ENCODE peak calls at places on chromosomes 16 and 17, in ten cellular contexts. O is SW 1271; F is choroid plexus epithelial cell; M is stimulated activated CD4-positive, alpha-beta T cell treated with anti-CD3 and anti-CD28 coated beads, Interleukin-1b, Interleukin-23, amount 100 ng/mL, for 24 hours; X is fibroblast of the conjunctiva; Y is caudate nucleus; V is WTC11; L is astrocyte of the spinal cord; J is NCI-H1105; P is hypothalamus. Z is an unnamed sample.

GRCh38 chr16:65896448-65897153 is 469.9 kb upstream of the CDH5 start:
- DNase-seq in X (no peak), F (no peak), L (no peak), J (no peak), P (no peak), O (no peak), M (no peak), Y (no peak), V (no peak), Z (no peak)

GRCh38 chr16:20918486-20919239 is 18.1 kb downstream of the LYRM1 start:
- DNase-seq in F (peak; percentile 73), P (no peak), V (no peak), Y (no peak), L (peak; percentile 76), X (peak; percentile 78), M (no peak), J (no peak), O (no peak), Z (no peak)

GRCh38 chr16:82660078-82660645 is 33.4 kb downstream of the CDH13 start:
- DNase-seq in M (no peak), P (no peak), Y (no peak), L (peak; percentile 55), X (peak; percentile 20), J (no peak), F (peak; percentile 84), V (no peak), O (no peak), Z (no peak)

GRCh38 chr17:80447790-80448189 is 28.6 kb downstream of the NPTX1 start:
- DNase-seq in J (no peak), M (no peak), L (no peak), P (no peak), V (no peak), X (no peak), O (no peak), F (no peak), Y (no peak), Z (no peak)

GRCh38 chr16:85395207-85395912 is 217.8 kb upstream of the GSE1 start:
- DNase-seq in X (peak; percentile 92), P (peak; percentile 33), Y (no peak), M (no peak), V (peak; percentile 11), O (peak; percentile 22), F (peak; percentile 93), L (peak; percentile 97), J (peak; percentile 82), Z (peak; percentile 5)

GRCh38 chr17:58091024-58091567 is 7.9 kb downstream of the DYNLL2 start:
- DNase-seq in F (no peak), O (no peak), L (no peak), V (no peak), P (no peak), M (no peak), J (no peak), X (no peak), Y (no peak), Z (no peak)

GRCh38 chr17:82392209-82392920 is 20.8 kb downstream of the UTS2R start:
- DNase-seq in F (no peak), J (no peak), V (no peak), Y (no peak), O (no peak), M (no peak), P (no peak), L (no peak), X (no peak), Z (no peak)

GRCh38 chr17:57662644-57663308 is 82.3 kb downstream of the CCDC182 start:
- DNase-seq in J (peak; percentile 98), Y (peak; percentile 98), X (peak; percentile 98), F (peak; percentile 98), P (peak; percentile 98), M (peak; percentile 24), V (peak; percentile 98), L (peak; percentile 99), O (peak; percentile 4), Z (peak; percentile 98)

GRCh38 chr16:85729907-85730465 is 20.9 kb downstream of the C16orf74 start:
- DNase-seq in M (no peak), P (no peak), O (no peak), Y (no peak), V (no peak), F (no peak), J (no peak), X (no peak), L (no peak), Z (no peak)

GRCh38 chr16:78528265-78528664 is 428.8 kb downstream of the WWOX start:
- DNase-seq in X (no peak), M (no peak), O (no peak), Y (no peak), P (no peak), F (no peak), J (no peak), L (no peak), V (no peak), Z (no peak)

GRCh38 chr17:60075981-60076380 is 2.7 kb downstream of the HEATR6 start:
- DNase-seq in L (no peak), P (no peak), X (no peak), M (no peak), J (no peak), V (no peak), O (no peak), F (no peak), Y (no peak), Z (no peak)

GRCh38 chr17:79609175-79609589 is 1.7 kb downstream of the RBFOX3 start:
- DNase-seq in X (no peak), F (no peak), L (no peak), O (no peak), M (no peak), P (no peak), J (no peak), V (peak; percentile 19), Y (no peak), Z (no peak)

GRCh38 chr17:4786516-4786915 is 352 bp upstream of the VMO1 start:
- DNase-seq in L (no peak), M (no peak), F (no peak), X (no peak), J (no peak), P (no peak), Y (no peak), O (no peak), V (no peak), Z (no peak)

GRCh38 chr16:11211977-11212818 is 43.8 kb downstream of the SOCS1 start:
- DNase-seq in O (no peak), L (no peak), X (no peak), V (no peak), P (no peak), J (no peak), Y (no peak), F (no peak), M (no peak), Z (no peak)

GRCh38 chr16:84611041-84611440 is 6.8 kb downstream of the COTL1 start:
- DNase-seq in X (no peak), L (peak; percentile 51), Y (no peak), P (no peak), J (no peak), O (no peak), F (peak; percentile 82), V (no peak), M (no peak), Z (no peak)

GRCh38 chr16:85276258-85276657 is 164.0 kb upstream of the CIBAR2 start:
- DNase-seq in L (no peak), M (no peak), Y (no peak), O (no peak), F (no peak), X (no peak), V (no peak), P (no peak), J (no peak), Z (no peak)

GRCh38 chr17:79192503-79193500 is 118.2 kb downstream of the ENGASE start:
- DNase-seq in J (no peak), M (no peak), V (peak; percentile 78), Y (no peak), P (peak; percentile 6), O (no peak), L (peak; percentile 13), X (no peak), F (peak; percentile 39), Z (no peak)

GRCh38 chr16:3171855-3172593 is 16.0 kb upstream of the OR1F1 start:
- DNase-seq in J (no peak), O (no peak), M (no peak), L (no peak), V (peak; percentile 81), X (no peak), F (peak; percentile 48), Y (peak; percentile 41), P (no peak), Z (no peak)

GRCh38 chr16:69796285-69797118 is 34.4 kb downstream of the WWP2 start:
- DNase-seq in F (peak; percentile 88), P (no peak), X (peak; percentile 74), O (peak; percentile 49), L (peak; percentile 79), J (peak; percentile 2), M (no peak), Y (peak; percentile 25), V (no peak), Z (peak; percentile 40)

GRCh38 chr16:2244926-2245795 is 6.2 kb downstream of the ECI1 start:
- DNase-seq in V (no peak), L (no peak), O (no peak), P (no peak), M (no peak), J (no peak), X (no peak), Y (no peak), F (no peak), Z (no peak)

GRCh38 chr17:79400989-79401703 is 209.7 kb downstream of the RBFOX3 start:
- DNase-seq in L (peak; percentile 57), V (peak; percentile 79), Y (peak; percentile 63), O (peak; percentile 35), X (peak; percentile 26), M (peak; percentile 41), J (peak; percentile 38), P (peak; percentile 65), F (peak; percentile 68), Z (peak; percentile 31)

GRCh38 chr17:51660266-51660665 is 399.9 kb downstream of the UTP18 start:
- DNase-seq in V (no peak), M (no peak), F (no peak), X (no peak), O (no peak), L (no peak), P (no peak), Y (no peak), J (no peak), Z (no peak)

GRCh38 chr17:2986925-2987324 is 76.5 kb downstream of the OR1D5 start:
- DNase-seq in V (no peak), P (no peak), L (no peak), J (no peak), F (no peak), M (no peak), Y (no peak), O (no peak), X (no peak), Z (no peak)

GRCh38 chr17:45791935-45792334 is 7.8 kb downstream of the CRHR1 start:
- DNase-seq in O (no peak), Y (no peak), J (peak; percentile 74), P (no peak), X (no peak), M (no peak), F (no peak), L (no peak), V (no peak), Z (no peak)

GRCh38 chr16:4653981-4654380 is 29.4 kb downstream of the MGRN1 start:
- DNase-seq in X (no peak), J (no peak), M (no peak), O (no peak), Y (no peak), V (no peak), L (no peak), P (no peak), F (no peak), Z (no peak)

GRCh38 chr17:55726440-55726839 is 3.8 kb upstream of the TMEM100 start:
- DNase-seq in V (no peak), O (no peak), L (peak; percentile 92), M (no peak), X (peak; percentile 99), Y (no peak), J (no peak), P (no peak), F (peak; percentile 82), Z (peak; percentile 14)

GRCh38 chr17:70144260-70144846 is 25.0 kb upstream of the KCNJ2 start:
- DNase-seq in X (peak; percentile 23), V (no peak), O (peak; percentile 21), Y (no peak), P (no peak), F (peak; percentile 67), L (peak; percentile 60), J (no peak), M (no peak), Z (peak; percentile 16)

GRCh38 chr16:88581033-88581432 is 10.8 kb downstream of the ZC3H18 start:
- DNase-seq in J (no peak), V (no peak), Y (no peak), M (no peak), L (no peak), P (no peak), X (no peak), O (no peak), F (no peak), Z (no peak)

Z was measured in NCI-H748 treated with DMSO at 0.1 percent for 48 hours.